ENCODE peak calls at places on chromosomes 1 and 21, in six cellular contexts. One of them, this sample, is unnamed.

GRCh38 chr1:47569681-47570470 is 132.0 kb downstream of the FOXD2 start:
- DNase-seq in tibial nerve: no peak
- DNase-seq in gastrocnemius medialis: no peak
- DNase-seq in body of pancreas: peak
- DNase-seq in uterus: no peak
- DNase-seq in heart left ventricle: peak
- DNase-seq in this sample: peak

GRCh38 chr1:234779160-234779538 is 169.2 kb upstream of the IRF2BP2 start:
- DNase-seq in tibial nerve: no peak
- DNase-seq in gastrocnemius medialis: no peak
- DNase-seq in body of pancreas: no peak
- DNase-seq in uterus: no peak
- DNase-seq in heart left ventricle: no peak
- DNase-seq in this sample: no peak

GRCh38 chr1:158445371-158445770 is 16.3 kb upstream of the OR10K1 start:
- DNase-seq in tibial nerve: no peak
- DNase-seq in gastrocnemius medialis: no peak
- DNase-seq in body of pancreas: no peak
- DNase-seq in uterus: no peak
- DNase-seq in heart left ventricle: no peak
- DNase-seq in this sample: no peak

GRCh38 chr1:147390185-147390542 is 147.7 kb downstream of the CHD1L start:
- DNase-seq in tibial nerve: no peak
- DNase-seq in gastrocnemius medialis: no peak
- DNase-seq in body of pancreas: no peak
- DNase-seq in uterus: no peak
- DNase-seq in heart left ventricle: no peak
- DNase-seq in this sample: no peak

GRCh38 chr21:45698493-45698947 is 55.0 kb downstream of the PCBP3 start:
- DNase-seq in tibial nerve: no peak
- DNase-seq in gastrocnemius medialis: no peak
- DNase-seq in body of pancreas: peak
- DNase-seq in uterus: peak
- DNase-seq in heart left ventricle: peak
- DNase-seq in this sample: peak

GRCh38 chr1:182847105-182847504 is 8.0 kb downstream of the DHX9 start:
- DNase-seq in tibial nerve: no peak
- DNase-seq in gastrocnemius medialis: no peak
- DNase-seq in body of pancreas: no peak
- DNase-seq in uterus: no peak
- DNase-seq in heart left ventricle: no peak
- DNase-seq in this sample: no peak

GRCh38 chr1:8343464-8344001 is 25.6 kb downstream of the SLC45A1 start:
- DNase-seq in tibial nerve: peak
- DNase-seq in gastrocnemius medialis: peak
- DNase-seq in body of pancreas: peak
- DNase-seq in uterus: peak
- DNase-seq in heart left ventricle: peak
- DNase-seq in this sample: peak

GRCh38 chr1:208162903-208163302 is 81.3 kb downstream of the PLXNA2 start:
- DNase-seq in tibial nerve: no peak
- DNase-seq in gastrocnemius medialis: peak
- DNase-seq in body of pancreas: no peak
- DNase-seq in uterus: no peak
- DNase-seq in heart left ventricle: peak
- DNase-seq in this sample: no peak

GRCh38 chr1:11893907-11894251 is 32.3 kb downstream of the KIAA2013 start:
- DNase-seq in tibial nerve: no peak
- DNase-seq in gastrocnemius medialis: no peak
- DNase-seq in body of pancreas: peak
- DNase-seq in uterus: no peak
- DNase-seq in heart left ventricle: peak
- DNase-seq in this sample: no peak

GRCh38 chr1:182035097-182035770 is 26.3 kb downstream of the ZNF648 start:
- DNase-seq in tibial nerve: no peak
- DNase-seq in gastrocnemius medialis: no peak
- DNase-seq in body of pancreas: no peak
- DNase-seq in uterus: no peak
- DNase-seq in heart left ventricle: no peak
- DNase-seq in this sample: no peak

GRCh38 chr21:18840239-18840638 is 436.7 kb upstream of the TMPRSS15 start:
- DNase-seq in tibial nerve: no peak
- DNase-seq in gastrocnemius medialis: no peak
- DNase-seq in body of pancreas: no peak
- DNase-seq in uterus: no peak
- DNase-seq in heart left ventricle: no peak
- DNase-seq in this sample: no peak

GRCh38 chr1:38835230-38835827 is 24.2 kb downstream of the RRAGC start:
- DNase-seq in tibial nerve: no peak
- DNase-seq in gastrocnemius medialis: peak
- DNase-seq in body of pancreas: peak
- DNase-seq in uterus: no peak
- DNase-seq in heart left ventricle: no peak
- DNase-seq in this sample: no peak

GRCh38 chr1:12148160-12148957 is 18.4 kb upstream of the TNFRSF1B start:
- DNase-seq in tibial nerve: no peak
- DNase-seq in gastrocnemius medialis: no peak
- DNase-seq in body of pancreas: no peak
- DNase-seq in uterus: no peak
- DNase-seq in heart left ventricle: no peak
- DNase-seq in this sample: no peak

GRCh38 chr1:67304023-67304422 is 3.6 kb upstream of the IL12RB2 start:
- DNase-seq in tibial nerve: no peak
- DNase-seq in gastrocnemius medialis: no peak
- DNase-seq in body of pancreas: no peak
- DNase-seq in uterus: no peak
- DNase-seq in heart left ventricle: no peak
- DNase-seq in this sample: no peak

GRCh38 chr1:61076728-61077675 is 5.4 kb upstream of the NFIA start:
- DNase-seq in tibial nerve: peak
- DNase-seq in gastrocnemius medialis: peak
- DNase-seq in body of pancreas: peak
- DNase-seq in uterus: peak
- DNase-seq in heart left ventricle: peak
- DNase-seq in this sample: peak

GRCh38 chr1:39183503-39184353 is 20.8 kb upstream of the MACF1 start:
- DNase-seq in tibial nerve: no peak
- DNase-seq in gastrocnemius medialis: peak
- DNase-seq in body of pancreas: peak
- DNase-seq in uterus: no peak
- DNase-seq in heart left ventricle: peak
- DNase-seq in this sample: peak

GRCh38 chr1:10046356-10047085 is 13.8 kb downstream of the UBE4B start:
- DNase-seq in tibial nerve: no peak
- DNase-seq in gastrocnemius medialis: peak
- DNase-seq in body of pancreas: peak
- DNase-seq in uterus: no peak
- DNase-seq in heart left ventricle: no peak
- DNase-seq in this sample: peak

GRCh38 chr1:27487927-27488522 is 1.9 kb downstream of the WASF2 start:
- DNase-seq in tibial nerve: no peak
- DNase-seq in gastrocnemius medialis: no peak
- DNase-seq in body of pancreas: no peak
- DNase-seq in uterus: no peak
- DNase-seq in heart left ventricle: no peak
- DNase-seq in this sample: no peak

GRCh38 chr1:19367584-19368041 is 55.5 kb downstream of the SLC66A1 start:
- DNase-seq in tibial nerve: no peak
- DNase-seq in gastrocnemius medialis: no peak
- DNase-seq in body of pancreas: no peak
- DNase-seq in uterus: no peak
- DNase-seq in heart left ventricle: no peak
- DNase-seq in this sample: no peak

GRCh38 chr1:192167941-192168685 is 9.9 kb downstream of the RGS18 start:
- DNase-seq in tibial nerve: no peak
- DNase-seq in gastrocnemius medialis: no peak
- DNase-seq in body of pancreas: no peak
- DNase-seq in uterus: no peak
- DNase-seq in heart left ventricle: no peak
- DNase-seq in this sample: no peak

GRCh38 chr1:163267962-163268361 is 53.8 kb upstream of the NUF2 start:
- DNase-seq in tibial nerve: no peak
- DNase-seq in gastrocnemius medialis: no peak
- DNase-seq in body of pancreas: no peak
- DNase-seq in uterus: no peak
- DNase-seq in heart left ventricle: no peak
- DNase-seq in this sample: no peak

GRCh38 chr1:91883470-91883869 is 2.5 kb downstream of the TGFBR3 start:
- DNase-seq in tibial nerve: no peak
- DNase-seq in gastrocnemius medialis: no peak
- DNase-seq in body of pancreas: no peak
- DNase-seq in uterus: no peak
- DNase-seq in heart left ventricle: no peak
- DNase-seq in this sample: no peak

GRCh38 chr1:234917495-234918188 is 211.0 kb downstream of the TOMM20 start:
- DNase-seq in tibial nerve: no peak
- DNase-seq in gastrocnemius medialis: no peak
- DNase-seq in body of pancreas: no peak
- DNase-seq in uterus: no peak
- DNase-seq in heart left ventricle: no peak
- DNase-seq in this sample: peak

GRCh38 chr21:31204801-31205200 is 139.3 kb downstream of the TIAM1 start:
- DNase-seq in tibial nerve: no peak
- DNase-seq in gastrocnemius medialis: no peak
- DNase-seq in body of pancreas: no peak
- DNase-seq in uterus: no peak
- DNase-seq in heart left ventricle: no peak
- DNase-seq in this sample: no peak

GRCh38 chr1:1440941-1441888 is 5.7 kb downstream of the VWA1 start:
- DNase-seq in tibial nerve: no peak
- DNase-seq in gastrocnemius medialis: no peak
- DNase-seq in body of pancreas: no peak
- DNase-seq in uterus: peak
- DNase-seq in heart left ventricle: no peak
- DNase-seq in this sample: no peak

DNA sequence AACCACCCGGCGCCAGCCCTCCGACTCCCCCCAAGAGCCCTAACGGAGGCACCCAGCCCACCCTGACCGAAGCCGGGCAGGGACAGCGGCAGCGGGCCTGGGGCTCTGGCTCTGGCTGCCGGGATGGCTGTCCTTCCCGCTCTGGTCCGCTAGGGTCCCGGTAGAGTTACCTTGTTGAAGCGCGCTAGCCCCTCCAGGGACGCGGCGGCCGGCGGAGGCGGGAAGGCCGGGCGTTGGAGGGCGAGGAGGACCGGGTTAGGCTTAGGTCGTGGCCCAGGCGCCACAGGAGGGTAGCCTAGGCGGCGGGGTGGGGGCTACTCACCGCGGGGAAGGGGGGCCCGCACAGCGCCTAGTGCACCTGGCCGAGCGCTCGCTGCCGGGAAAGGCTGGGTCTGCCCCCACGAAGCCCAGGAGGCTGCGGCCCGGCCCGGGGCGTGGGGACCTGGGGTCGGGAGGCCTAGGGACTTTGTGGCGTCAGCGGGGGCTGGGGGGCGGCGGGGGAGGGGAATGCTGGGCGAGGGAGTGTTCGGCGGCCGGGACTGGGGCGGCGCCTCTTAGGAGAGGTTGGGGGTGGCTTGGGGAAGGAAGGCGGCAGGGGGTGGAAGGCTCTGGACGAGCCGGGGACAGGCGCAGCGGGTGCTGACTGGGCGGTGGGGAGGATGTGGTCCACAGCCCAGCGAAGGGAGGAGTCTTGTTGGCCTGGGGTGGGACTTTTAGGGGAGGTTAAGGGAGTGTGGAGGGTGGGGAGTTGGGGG is at the start of gene TRIM17:
- DNase-seq in tibial nerve: no peak
- DNase-seq in gastrocnemius medialis: no peak
- DNase-seq in body of pancreas: peak
- DNase-seq in uterus: no peak
- DNase-seq in heart left ventricle: no peak
- DNase-seq in this sample: no peak
- H3K4me3 ChIP-seq in tibial nerve: peak
- H3K4me3 ChIP-seq in gastrocnemius medialis: peak
- H3K4me3 ChIP-seq in body of pancreas: no peak
- H3K4me3 ChIP-seq in uterus: peak
- H3K4me3 ChIP-seq in heart left ventricle: peak
- H3K4me3 ChIP-seq in this sample: no peak

GRCh38 chr1:108729481-108729880 is 16.8 kb downstream of the FNDC7 start:
- DNase-seq in tibial nerve: no peak
- DNase-seq in gastrocnemius medialis: no peak
- DNase-seq in body of pancreas: no peak
- DNase-seq in uterus: no peak
- DNase-seq in heart left ventricle: no peak
- DNase-seq in this sample: no peak
- TF ChIP-seq CTCF in tibial nerve: no peak
- TF ChIP-seq CTCF in gastrocnemius medialis: no peak
- TF ChIP-seq CTCF in body of pancreas: no peak
- TF ChIP-seq CTCF in uterus: no peak
- TF ChIP-seq CTCF in heart left ventricle: no peak
- TF ChIP-seq CTCF in this sample: no peak

GRCh38 chr21:42887321-42887720 is 5.8 kb upstream of the NDUFV3 start:
- DNase-seq in tibial nerve: no peak
- DNase-seq in gastrocnemius medialis: no peak
- DNase-seq in body of pancreas: no peak
- DNase-seq in uterus: no peak
- DNase-seq in heart left ventricle: no peak
- DNase-seq in this sample: no peak

GRCh38 chr21:42892582-42892930 is 553 bp upstream of the NDUFV3 start:
- DNase-seq in tibial nerve: no peak
- DNase-seq in gastrocnemius medialis: no peak
- DNase-seq in body of pancreas: no peak
- DNase-seq in uterus: no peak
- DNase-seq in heart left ventricle: no peak
- DNase-seq in this sample: no peak

GRCh38 chr21:42892931-42893660 is at the start of gene NDUFV3:
- DNase-seq in tibial nerve: peak
- DNase-seq in gastrocnemius medialis: peak
- DNase-seq in body of pancreas: peak
- DNase-seq in uterus: peak
- DNase-seq in heart left ventricle: peak
- DNase-seq in this sample: peak
- TF ChIP-seq POLR2A in tibial nerve: peak
- TF ChIP-seq POLR2A in gastrocnemius medialis: peak
- TF ChIP-seq POLR2A in body of pancreas: peak
- TF ChIP-seq POLR2A in uterus: peak
- TF ChIP-seq POLR2A in heart left ventricle: peak
- TF ChIP-seq POLR2A in this sample: no peak

GRCh38 chr1:84600796-84601195 is 26.6 kb upstream of the CTBS start:
- DNase-seq in tibial nerve: no peak
- DNase-seq in gastrocnemius medialis: no peak
- DNase-seq in body of pancreas: no peak
- DNase-seq in uterus: no peak
- DNase-seq in heart left ventricle: no peak
- DNase-seq in this sample: no peak

GRCh38 chr1:84606977-84607376 is 32.7 kb upstream of the CTBS start:
- DNase-seq in tibial nerve: no peak
- DNase-seq in gastrocnemius medialis: no peak
- DNase-seq in body of pancreas: no peak
- DNase-seq in uterus: no peak
- DNase-seq in heart left ventricle: no peak
- DNase-seq in this sample: no peak

GRCh38 chr1:84603941-84604830 is 29.9 kb upstream of the CTBS start:
- DNase-seq in tibial nerve: no peak
- DNase-seq in gastrocnemius medialis: peak
- DNase-seq in body of pancreas: no peak
- DNase-seq in uterus: peak
- DNase-seq in heart left ventricle: no peak
- DNase-seq in this sample: peak

GRCh38 chr1:84605157-84605556 is 30.9 kb upstream of the CTBS start:
- DNase-seq in tibial nerve: no peak
- DNase-seq in gastrocnemius medialis: no peak
- DNase-seq in body of pancreas: no peak
- DNase-seq in uterus: no peak
- DNase-seq in heart left ventricle: no peak
- DNase-seq in this sample: no peak

GRCh38 chr1:84603223-84603622 is 29.0 kb upstream of the CTBS start:
- DNase-seq in tibial nerve: no peak
- DNase-seq in gastrocnemius medialis: no peak
- DNase-seq in body of pancreas: no peak
- DNase-seq in uterus: no peak
- DNase-seq in heart left ventricle: no peak
- DNase-seq in this sample: no peak
- H3K4me3 ChIP-seq in tibial nerve: no peak
- H3K4me3 ChIP-seq in gastrocnemius medialis: no peak
- H3K4me3 ChIP-seq in body of pancreas: no peak
- H3K4me3 ChIP-seq in uterus: peak
- H3K4me3 ChIP-seq in heart left ventricle: no peak
- H3K4me3 ChIP-seq in this sample: no peak